ENCODE peak calls at places on chromosomes 12 and 14, in nine cellular contexts. One of them, this sample, is unnamed.

GRCh38 chr12:54527631-54527929 is 21.8 kb upstream of the PDE1B start:
- DNase-seq in AG08395: no peak
- DNase-seq in stimulated activated CD8-positive, alpha-beta memory T cell treated with anti-CD3 and anti-CD28 coated beads, Interleukin-15, amount 100 ng/mL, for 24 hours: no peak
- DNase-seq in NCI-H1694 treated with DMSO at 0.1 percent for 48 hours: no peak
- DNase-seq in MV-4-11: no peak
- DNase-seq in EH: no peak
- DNase-seq in T-helper 1 cell: no peak
- DNase-seq in NCI-H1436: no peak
- DNase-seq in NCI-H146: no peak
- DNase-seq in this sample: no peak

GRCh38 chr14:60553855-60554254 is 44.9 kb downstream of the SIX6 start:
- DNase-seq in AG08395: no peak
- DNase-seq in stimulated activated CD8-positive, alpha-beta memory T cell treated with anti-CD3 and anti-CD28 coated beads, Interleukin-15, amount 100 ng/mL, for 24 hours: no peak
- DNase-seq in NCI-H1694 treated with DMSO at 0.1 percent for 48 hours: no peak
- DNase-seq in MV-4-11: no peak
- DNase-seq in EH: peak
- DNase-seq in T-helper 1 cell: no peak
- DNase-seq in NCI-H1436: no peak
- DNase-seq in NCI-H146: no peak
- DNase-seq in this sample: no peak

GRCh38 chr14:69055125-69055524 is 76.0 kb upstream of the ACTN1 start:
- DNase-seq in AG08395: no peak
- DNase-seq in stimulated activated CD8-positive, alpha-beta memory T cell treated with anti-CD3 and anti-CD28 coated beads, Interleukin-15, amount 100 ng/mL, for 24 hours: no peak
- DNase-seq in NCI-H1694 treated with DMSO at 0.1 percent for 48 hours: no peak
- DNase-seq in MV-4-11: no peak
- DNase-seq in EH: peak
- DNase-seq in T-helper 1 cell: no peak
- DNase-seq in NCI-H1436: no peak
- DNase-seq in NCI-H146: no peak
- DNase-seq in this sample: no peak

GRCh38 chr14:88729159-88729558 is 63.6 kb downstream of the EML5 start:
- DNase-seq in AG08395: peak
- DNase-seq in stimulated activated CD8-positive, alpha-beta memory T cell treated with anti-CD3 and anti-CD28 coated beads, Interleukin-15, amount 100 ng/mL, for 24 hours: no peak
- DNase-seq in NCI-H1694 treated with DMSO at 0.1 percent for 48 hours: peak
- DNase-seq in MV-4-11: no peak
- DNase-seq in EH: peak
- DNase-seq in T-helper 1 cell: no peak
- DNase-seq in NCI-H1436: no peak
- DNase-seq in NCI-H146: no peak
- DNase-seq in this sample: no peak

GRCh38 chr14:88468396-88468795 is 82.9 kb downstream of the SPATA7 start:
- DNase-seq in AG08395: peak
- DNase-seq in stimulated activated CD8-positive, alpha-beta memory T cell treated with anti-CD3 and anti-CD28 coated beads, Interleukin-15, amount 100 ng/mL, for 24 hours: no peak
- DNase-seq in NCI-H1694 treated with DMSO at 0.1 percent for 48 hours: no peak
- DNase-seq in MV-4-11: no peak
- DNase-seq in EH: peak
- DNase-seq in T-helper 1 cell: no peak
- DNase-seq in NCI-H1436: no peak
- DNase-seq in NCI-H146: no peak
- DNase-seq in this sample: no peak

GRCh38 chr12:47752552-47752951 is 6.1 kb downstream of the RAPGEF3 start:
- DNase-seq in AG08395: peak
- DNase-seq in stimulated activated CD8-positive, alpha-beta memory T cell treated with anti-CD3 and anti-CD28 coated beads, Interleukin-15, amount 100 ng/mL, for 24 hours: no peak
- DNase-seq in NCI-H1694 treated with DMSO at 0.1 percent for 48 hours: no peak
- DNase-seq in MV-4-11: no peak
- DNase-seq in EH: peak
- DNase-seq in T-helper 1 cell: no peak
- DNase-seq in NCI-H1436: no peak
- DNase-seq in NCI-H146: no peak
- DNase-seq in this sample: no peak

GRCh38 chr12:106234513-106234912 is 13.3 kb downstream of the CKAP4 start:
- DNase-seq in AG08395: no peak
- DNase-seq in stimulated activated CD8-positive, alpha-beta memory T cell treated with anti-CD3 and anti-CD28 coated beads, Interleukin-15, amount 100 ng/mL, for 24 hours: no peak
- DNase-seq in NCI-H1694 treated with DMSO at 0.1 percent for 48 hours: no peak
- DNase-seq in MV-4-11: peak
- DNase-seq in EH: peak
- DNase-seq in T-helper 1 cell: no peak
- DNase-seq in NCI-H1436: no peak
- DNase-seq in NCI-H146: no peak
- DNase-seq in this sample: no peak

GRCh38 chr12:44372259-44372658 is 503.9 kb downstream of the NELL2 start:
- DNase-seq in AG08395: no peak
- DNase-seq in stimulated activated CD8-positive, alpha-beta memory T cell treated with anti-CD3 and anti-CD28 coated beads, Interleukin-15, amount 100 ng/mL, for 24 hours: no peak
- DNase-seq in NCI-H1694 treated with DMSO at 0.1 percent for 48 hours: no peak
- DNase-seq in MV-4-11: no peak
- DNase-seq in EH: peak
- DNase-seq in T-helper 1 cell: no peak
- DNase-seq in NCI-H1436: no peak
- DNase-seq in NCI-H146: no peak
- DNase-seq in this sample: no peak

GRCh38 chr14:104035300-104035699 is 50.2 kb upstream of the ASPG start:
- DNase-seq in AG08395: no peak
- DNase-seq in stimulated activated CD8-positive, alpha-beta memory T cell treated with anti-CD3 and anti-CD28 coated beads, Interleukin-15, amount 100 ng/mL, for 24 hours: no peak
- DNase-seq in NCI-H1694 treated with DMSO at 0.1 percent for 48 hours: no peak
- DNase-seq in MV-4-11: no peak
- DNase-seq in EH: no peak
- DNase-seq in T-helper 1 cell: no peak
- DNase-seq in NCI-H1436: no peak
- DNase-seq in NCI-H146: no peak
- DNase-seq in this sample: no peak

GRCh38 chr12:105561981-105562726 is 231.7 kb downstream of the C12orf75 start:
- DNase-seq in AG08395: peak
- DNase-seq in stimulated activated CD8-positive, alpha-beta memory T cell treated with anti-CD3 and anti-CD28 coated beads, Interleukin-15, amount 100 ng/mL, for 24 hours: no peak
- DNase-seq in NCI-H1694 treated with DMSO at 0.1 percent for 48 hours: no peak
- DNase-seq in MV-4-11: no peak
- DNase-seq in EH: peak
- DNase-seq in T-helper 1 cell: no peak
- DNase-seq in NCI-H1436: peak
- DNase-seq in NCI-H146: peak
- DNase-seq in this sample: peak

GRCh38 chr12:32477714-32478113 is 78.4 kb downstream of the FGD4 start:
- DNase-seq in AG08395: no peak
- DNase-seq in stimulated activated CD8-positive, alpha-beta memory T cell treated with anti-CD3 and anti-CD28 coated beads, Interleukin-15, amount 100 ng/mL, for 24 hours: no peak
- DNase-seq in NCI-H1694 treated with DMSO at 0.1 percent for 48 hours: peak
- DNase-seq in MV-4-11: no peak
- DNase-seq in EH: peak
- DNase-seq in T-helper 1 cell: no peak
- DNase-seq in NCI-H1436: no peak
- DNase-seq in NCI-H146: no peak
- DNase-seq in this sample: no peak

GRCh38 chr12:94266796-94267529 is 118.6 kb downstream of the PLXNC1 start:
- DNase-seq in AG08395: peak
- DNase-seq in stimulated activated CD8-positive, alpha-beta memory T cell treated with anti-CD3 and anti-CD28 coated beads, Interleukin-15, amount 100 ng/mL, for 24 hours: no peak
- DNase-seq in NCI-H1694 treated with DMSO at 0.1 percent for 48 hours: no peak
- DNase-seq in MV-4-11: peak
- DNase-seq in EH: peak
- DNase-seq in T-helper 1 cell: no peak
- DNase-seq in NCI-H1436: no peak
- DNase-seq in NCI-H146: no peak
- DNase-seq in this sample: no peak

GRCh38 chr14:52266782-52267181 is 716 bp upstream of the PTGDR start:
- DNase-seq in AG08395: peak
- DNase-seq in stimulated activated CD8-positive, alpha-beta memory T cell treated with anti-CD3 and anti-CD28 coated beads, Interleukin-15, amount 100 ng/mL, for 24 hours: no peak
- DNase-seq in NCI-H1694 treated with DMSO at 0.1 percent for 48 hours: no peak
- DNase-seq in MV-4-11: peak
- DNase-seq in EH: peak
- DNase-seq in T-helper 1 cell: no peak
- DNase-seq in NCI-H1436: no peak
- DNase-seq in NCI-H146: no peak
- DNase-seq in this sample: no peak

GRCh38 chr14:80047761-80048160 is 163.5 kb downstream of the DIO2 start:
- DNase-seq in AG08395: no peak
- DNase-seq in stimulated activated CD8-positive, alpha-beta memory T cell treated with anti-CD3 and anti-CD28 coated beads, Interleukin-15, amount 100 ng/mL, for 24 hours: no peak
- DNase-seq in NCI-H1694 treated with DMSO at 0.1 percent for 48 hours: peak
- DNase-seq in MV-4-11: no peak
- DNase-seq in EH: no peak
- DNase-seq in T-helper 1 cell: no peak
- DNase-seq in NCI-H1436: no peak
- DNase-seq in NCI-H146: no peak
- DNase-seq in this sample: no peak

GRCh38 chr12:120711411-120711810 is 1.2 kb downstream of the UNC119B start:
- DNase-seq in AG08395: peak
- DNase-seq in stimulated activated CD8-positive, alpha-beta memory T cell treated with anti-CD3 and anti-CD28 coated beads, Interleukin-15, amount 100 ng/mL, for 24 hours: no peak
- DNase-seq in NCI-H1694 treated with DMSO at 0.1 percent for 48 hours: no peak
- DNase-seq in MV-4-11: no peak
- DNase-seq in EH: peak
- DNase-seq in T-helper 1 cell: no peak
- DNase-seq in NCI-H1436: no peak
- DNase-seq in NCI-H146: no peak
- DNase-seq in this sample: no peak

GRCh38 chr12:122355702-122356101 is 66.8 kb downstream of the CLIP1 start:
- DNase-seq in AG08395: no peak
- DNase-seq in stimulated activated CD8-positive, alpha-beta memory T cell treated with anti-CD3 and anti-CD28 coated beads, Interleukin-15, amount 100 ng/mL, for 24 hours: no peak
- DNase-seq in NCI-H1694 treated with DMSO at 0.1 percent for 48 hours: peak
- DNase-seq in MV-4-11: no peak
- DNase-seq in EH: no peak
- DNase-seq in T-helper 1 cell: no peak
- DNase-seq in NCI-H1436: no peak
- DNase-seq in NCI-H146: no peak
- DNase-seq in this sample: no peak

GRCh38 chr12:59699408-59700144 is 103.7 kb downstream of the SLC16A7 start:
- DNase-seq in AG08395: peak
- DNase-seq in stimulated activated CD8-positive, alpha-beta memory T cell treated with anti-CD3 and anti-CD28 coated beads, Interleukin-15, amount 100 ng/mL, for 24 hours: no peak
- DNase-seq in NCI-H1694 treated with DMSO at 0.1 percent for 48 hours: no peak
- DNase-seq in MV-4-11: peak
- DNase-seq in EH: peak
- DNase-seq in T-helper 1 cell: no peak
- DNase-seq in NCI-H1436: no peak
- DNase-seq in NCI-H146: no peak
- DNase-seq in this sample: no peak

GRCh38 chr14:73269729-73270651 is 32.7 kb downstream of the PAPLN start:
- DNase-seq in AG08395: peak
- DNase-seq in stimulated activated CD8-positive, alpha-beta memory T cell treated with anti-CD3 and anti-CD28 coated beads, Interleukin-15, amount 100 ng/mL, for 24 hours: no peak
- DNase-seq in NCI-H1694 treated with DMSO at 0.1 percent for 48 hours: no peak
- DNase-seq in MV-4-11: no peak
- DNase-seq in EH: peak
- DNase-seq in T-helper 1 cell: no peak
- DNase-seq in NCI-H1436: no peak
- DNase-seq in NCI-H146: no peak
- DNase-seq in this sample: no peak

GRCh38 chr12:125193376-125193775 is 128.1 kb downstream of the AACS start:
- DNase-seq in AG08395: no peak
- DNase-seq in stimulated activated CD8-positive, alpha-beta memory T cell treated with anti-CD3 and anti-CD28 coated beads, Interleukin-15, amount 100 ng/mL, for 24 hours: no peak
- DNase-seq in NCI-H1694 treated with DMSO at 0.1 percent for 48 hours: no peak
- DNase-seq in MV-4-11: no peak
- DNase-seq in EH: no peak
- DNase-seq in T-helper 1 cell: no peak
- DNase-seq in NCI-H1436: no peak
- DNase-seq in NCI-H146: no peak
- DNase-seq in this sample: no peak

GRCh38 chr12:44618960-44619359 is 257.2 kb downstream of the NELL2 start:
- DNase-seq in AG08395: no peak
- DNase-seq in stimulated activated CD8-positive, alpha-beta memory T cell treated with anti-CD3 and anti-CD28 coated beads, Interleukin-15, amount 100 ng/mL, for 24 hours: no peak
- DNase-seq in NCI-H1694 treated with DMSO at 0.1 percent for 48 hours: no peak
- DNase-seq in MV-4-11: no peak
- DNase-seq in EH: no peak
- DNase-seq in T-helper 1 cell: no peak
- DNase-seq in NCI-H1436: peak
- DNase-seq in NCI-H146: no peak
- DNase-seq in this sample: no peak

GRCh38 chr12:55718020-55718419 is 2.2 kb upstream of the RDH5 start:
- DNase-seq in AG08395: no peak
- DNase-seq in stimulated activated CD8-positive, alpha-beta memory T cell treated with anti-CD3 and anti-CD28 coated beads, Interleukin-15, amount 100 ng/mL, for 24 hours: no peak
- DNase-seq in NCI-H1694 treated with DMSO at 0.1 percent for 48 hours: no peak
- DNase-seq in MV-4-11: no peak
- DNase-seq in EH: no peak
- DNase-seq in T-helper 1 cell: no peak
- DNase-seq in NCI-H1436: no peak
- DNase-seq in NCI-H146: no peak
- DNase-seq in this sample: no peak

GRCh38 chr14:63893701-63894458 is 41.1 kb downstream of the SYNE2 start:
- DNase-seq in AG08395: peak
- DNase-seq in stimulated activated CD8-positive, alpha-beta memory T cell treated with anti-CD3 and anti-CD28 coated beads, Interleukin-15, amount 100 ng/mL, for 24 hours: no peak
- DNase-seq in NCI-H1694 treated with DMSO at 0.1 percent for 48 hours: no peak
- DNase-seq in MV-4-11: no peak
- DNase-seq in EH: peak
- DNase-seq in T-helper 1 cell: no peak
- DNase-seq in NCI-H1436: no peak
- DNase-seq in NCI-H146: no peak
- DNase-seq in this sample: no peak

GRCh38 chr12:109527489-109528123 is 45.7 kb downstream of the MMAB start:
- DNase-seq in AG08395: no peak
- DNase-seq in stimulated activated CD8-positive, alpha-beta memory T cell treated with anti-CD3 and anti-CD28 coated beads, Interleukin-15, amount 100 ng/mL, for 24 hours: no peak
- DNase-seq in NCI-H1694 treated with DMSO at 0.1 percent for 48 hours: no peak
- DNase-seq in MV-4-11: no peak
- DNase-seq in EH: no peak
- DNase-seq in T-helper 1 cell: no peak
- DNase-seq in NCI-H1436: no peak
- DNase-seq in NCI-H146: no peak
- DNase-seq in this sample: no peak

GRCh38 chr12:91902860-91903683 is 242.6 kb downstream of the BTG1 start:
- DNase-seq in AG08395: peak
- DNase-seq in stimulated activated CD8-positive, alpha-beta memory T cell treated with anti-CD3 and anti-CD28 coated beads, Interleukin-15, amount 100 ng/mL, for 24 hours: no peak
- DNase-seq in NCI-H1694 treated with DMSO at 0.1 percent for 48 hours: no peak
- DNase-seq in MV-4-11: no peak
- DNase-seq in EH: peak
- DNase-seq in T-helper 1 cell: no peak
- DNase-seq in NCI-H1436: no peak
- DNase-seq in NCI-H146: no peak
- DNase-seq in this sample: no peak

GRCh38 chr12:27899151-27899661 is 73.3 kb downstream of the PTHLH start:
- DNase-seq in AG08395: peak
- DNase-seq in stimulated activated CD8-positive, alpha-beta memory T cell treated with anti-CD3 and anti-CD28 coated beads, Interleukin-15, amount 100 ng/mL, for 24 hours: no peak
- DNase-seq in NCI-H1694 treated with DMSO at 0.1 percent for 48 hours: peak
- DNase-seq in MV-4-11: peak
- DNase-seq in EH: peak
- DNase-seq in T-helper 1 cell: no peak
- DNase-seq in NCI-H1436: no peak
- DNase-seq in NCI-H146: no peak
- DNase-seq in this sample: no peak

GRCh38 chr12:47742253-47742825 is 16.3 kb downstream of the RAPGEF3 start:
- DNase-seq in AG08395: peak
- DNase-seq in stimulated activated CD8-positive, alpha-beta memory T cell treated with anti-CD3 and anti-CD28 coated beads, Interleukin-15, amount 100 ng/mL, for 24 hours: peak
- DNase-seq in NCI-H1694 treated with DMSO at 0.1 percent for 48 hours: no peak
- DNase-seq in MV-4-11: no peak
- DNase-seq in EH: peak
- DNase-seq in T-helper 1 cell: peak
- DNase-seq in NCI-H1436: no peak
- DNase-seq in NCI-H146: peak
- DNase-seq in this sample: no peak

GRCh38 chr14:80100681-80101080 is 110.6 kb downstream of the DIO2 start:
- DNase-seq in AG08395: no peak
- DNase-seq in stimulated activated CD8-positive, alpha-beta memory T cell treated with anti-CD3 and anti-CD28 coated beads, Interleukin-15, amount 100 ng/mL, for 24 hours: no peak
- DNase-seq in NCI-H1694 treated with DMSO at 0.1 percent for 48 hours: no peak
- DNase-seq in MV-4-11: no peak
- DNase-seq in EH: no peak
- DNase-seq in T-helper 1 cell: no peak
- DNase-seq in NCI-H1436: no peak
- DNase-seq in NCI-H146: no peak
- DNase-seq in this sample: no peak

GRCh38 chr14:23512156-23512555 is 39.4 kb downstream of the ZFHX2 start:
- DNase-seq in AG08395: no peak
- DNase-seq in stimulated activated CD8-positive, alpha-beta memory T cell treated with anti-CD3 and anti-CD28 coated beads, Interleukin-15, amount 100 ng/mL, for 24 hours: no peak
- DNase-seq in NCI-H1694 treated with DMSO at 0.1 percent for 48 hours: peak
- DNase-seq in MV-4-11: no peak
- DNase-seq in EH: no peak
- DNase-seq in T-helper 1 cell: no peak
- DNase-seq in NCI-H1436: peak
- DNase-seq in NCI-H146: peak
- DNase-seq in this sample: peak

GRCh38 chr14:103742499-103743255 is 27.1 kb downstream of the ZFYVE21 start:
- DNase-seq in AG08395: no peak
- DNase-seq in stimulated activated CD8-positive, alpha-beta memory T cell treated with anti-CD3 and anti-CD28 coated beads, Interleukin-15, amount 100 ng/mL, for 24 hours: no peak
- DNase-seq in NCI-H1694 treated with DMSO at 0.1 percent for 48 hours: no peak
- DNase-seq in MV-4-11: no peak
- DNase-seq in EH: no peak
- DNase-seq in T-helper 1 cell: no peak
- DNase-seq in NCI-H1436: no peak
- DNase-seq in NCI-H146: no peak
- DNase-seq in this sample: no peak

GRCh38 chr12:12837025-12837872 is 24.1 kb downstream of the DDX47 start:
- DNase-seq in AG08395: peak
- DNase-seq in stimulated activated CD8-positive, alpha-beta memory T cell treated with anti-CD3 and anti-CD28 coated beads, Interleukin-15, amount 100 ng/mL, for 24 hours: no peak
- DNase-seq in NCI-H1694 treated with DMSO at 0.1 percent for 48 hours: peak
- DNase-seq in MV-4-11: peak
- DNase-seq in EH: peak
- DNase-seq in T-helper 1 cell: no peak
- DNase-seq in NCI-H1436: peak
- DNase-seq in NCI-H146: peak
- DNase-seq in this sample: no peak

This sample was measured in NCI-H748 treated with DMSO at 0.1 percent for 48 hours.